ENCODE peak calls at places on chromosomes 11 and 22, in five cellular contexts. X, N, B, I and L are unnamed samples.

GRCh38 chr11:43643898-43644625 is 36.5 kb upstream of the HSD17B12 start:
- DNase-seq in X (peak), N (peak), B (peak), I (peak), L (peak)

GRCh38 chr22:27853404-27853803 is 51.8 kb upstream of the MN1 start:
- DNase-seq in B (no peak), X (no peak), I (no peak), N (no peak), L (no peak)

GRCh38 chr11:61061081-61061826 is 41.0 kb upstream of the CD5 start:
- DNase-seq in X (no peak), B (peak), I (peak), N (no peak), L (peak)

GRCh38 chr11:65591939-65592814 is 3.4 kb downstream of the KCNK7 start:
- DNase-seq in B (peak), I (no peak), X (peak), N (peak), L (no peak)

GRCh38 chr11:6693342-6694228 is 10.4 kb upstream of the MRPL17 start:
- DNase-seq in X (no peak), N (no peak), I (peak), B (peak), L (no peak)

GRCh38 chr11:117839936-117840813 is 15.6 kb upstream of the FXYD2 start:
- DNase-seq in I (no peak), N (no peak), B (no peak), X (peak), L (peak)

GRCh38 chr11:47270331-47271271 is 668 bp downstream of the MADD start:
- DNase-seq in N (no peak), I (no peak), B (peak), X (peak), L (no peak)

GRCh38 chr11:128619540-128620305 is 32.4 kb upstream of the ETS1 start:
- DNase-seq in B (no peak), N (no peak), I (no peak), X (no peak), L (no peak)